ENCODE peak calls at places on chromosomes 1 and 21, in eight cellular contexts. D is stimulated activated CD4-positive, alpha-beta T cell treated with anti-CD3 and anti-CD28 coated beads, TNF-alpha, amount 100 ng/mL, for 4 hours; Z is astrocyte of the cerebellum; L is iris pigment epithelial cell; Q is AG09309; I is ecto neural progenitor cell; Y is activated gamma-delta T cell treated with anti-CD3 and anti-CD28 coated beads, Interleukin-2, amount 50 U/mL, for 16 hours; M is activated CD4-positive, alpha-beta T cell treated with anti-CD3 and anti-CD28 coated beads, Interleukin-2, amount 50 U/mL, for 1 hour. O is an unnamed sample.

GRCh38 chr1:197559244-197559643 is 216.0 kb downstream of the DENND1B start:
- DNase-seq in L (peak), M (no peak), D (no peak), I (no peak), Y (no peak), Q (no peak), Z (no peak), O (peak)

GRCh38 chr1:1775364-1776226 is 2.7 kb downstream of the NADK start:
- DNase-seq in Y (no peak), M (no peak), I (no peak), Q (no peak), L (no peak), D (no peak), Z (no peak), O (no peak)

GRCh38 chr1:3283849-3284248 is 170.6 kb upstream of the ARHGEF16 start:
- DNase-seq in Y (no peak), L (peak), M (no peak), I (peak), Q (no peak), D (no peak), Z (no peak), O (peak)

GRCh38 chr1:247548092-247548491 is 842 bp upstream of the GCSAML start:
- DNase-seq in Q (no peak), L (no peak), D (no peak), M (no peak), Z (no peak), I (no peak), Y (no peak), O (no peak)

GRCh38 chr21:17527240-17527639 is 14.4 kb downstream of the CXADR start:
- DNase-seq in Q (no peak), Z (no peak), Y (no peak), I (no peak), M (no peak), L (peak), D (no peak), O (peak)

GRCh38 chr1:62110198-62110817 is 84.3 kb upstream of the L1TD1 start:
- DNase-seq in Y (no peak), D (no peak), I (no peak), M (no peak), L (no peak), Z (no peak), Q (no peak), O (peak)

GRCh38 chr21:40204956-40205355 is 337.7 kb downstream of the PCP4 start:
- DNase-seq in D (no peak), L (no peak), Z (no peak), M (no peak), Q (no peak), Y (no peak), I (no peak), O (no peak)

GRCh38 chr1:30732277-30732996 is 9.1 kb upstream of the MATN1 start:
- DNase-seq in M (no peak), Z (peak), Y (no peak), Q (no peak), I (no peak), L (peak), D (no peak), O (no peak)

GRCh38 chr1:53046930-53047329 is 15.1 kb upstream of the PODN start:
- DNase-seq in D (no peak), M (no peak), Q (no peak), Y (no peak), L (peak), I (no peak), Z (peak), O (peak)

GRCh38 chr1:186044079-186044685 is 310.0 kb downstream of the HMCN1 start:
- DNase-seq in Y (no peak), L (no peak), D (no peak), I (no peak), Z (no peak), Q (no peak), M (no peak), O (no peak)

GRCh38 chr1:77354996-77355395 is 73.2 kb downstream of the AK5 start:
- DNase-seq in D (no peak), Q (no peak), L (no peak), M (no peak), Z (no peak), Y (no peak), I (no peak), O (no peak)

GRCh38 chr1:77407738-77408375 is 126.0 kb downstream of the AK5 start:
- DNase-seq in L (peak), Y (no peak), Q (no peak), Z (peak), D (no peak), M (no peak), I (no peak), O (peak)

GRCh38 chr1:216929870-216930582 is 206.8 kb upstream of the ESRRG start:
- DNase-seq in D (no peak), M (no peak), I (no peak), L (peak), Q (no peak), Y (no peak), Z (peak), O (peak)

GRCh38 chr1:167599839-167600581 is 30.0 kb upstream of the RCSD1 start:
- DNase-seq in Q (peak), D (no peak), L (peak), I (no peak), M (no peak), Y (peak), Z (peak), O (peak)

GRCh38 chr1:89516055-89516454 is 8.6 kb upstream of the LRRC8B start:
- DNase-seq in Z (no peak), D (no peak), Y (no peak), M (no peak), L (peak), Q (no peak), I (no peak), O (peak)